ENCODE peak calls at places on chromosomes 4 and X, in seven cellular contexts. F is cardiac muscle cell; J is AG04450; R is prostate gland; E is activated CD8-positive, alpha-beta memory T cell treated with anti-CD3 and anti-CD28 coated beads for 48 hours; Z is amygdala; K is posterior vena cava. M is an unnamed sample.

GRCh38 chr4:89537281-89537680 is 229.7 kb upstream of the GPRIN3 start:
- DNase-seq in Z (no peak), R (no peak), K (no peak), J (no peak), E (no peak), F (no peak), M (no peak)

GRCh38 chr4:39067031-39067430 is 5.0 kb downstream of the KLHL5 start:
- DNase-seq in F (no peak), J (no peak), Z (no peak), R (no peak), E (no peak), K (no peak), M (no peak)

GRCh38 chr4:124710253-124710849 is 2.2 kb downstream of the ANKRD50 start:
- DNase-seq in J (no peak), K (no peak), Z (no peak), E (no peak), R (no peak), F (peak), M (no peak)

GRCh38 chrX:106862972-106863688 is 40.0 kb downstream of the RIPPLY1 start:
- DNase-seq in E (no peak), F (peak), R (no peak), Z (no peak), J (no peak), K (no peak), M (no peak)

GRCh38 chrX:7614616-7615015 is 228.4 kb upstream of the VCX start:
- DNase-seq in Z (no peak), R (no peak), E (no peak), J (no peak), F (peak), K (no peak), M (no peak)

GRCh38 chrX:94058728-94059382 is 384.8 kb downstream of the FAM133A start:
- DNase-seq in F (peak), Z (no peak), E (no peak), J (no peak), R (peak), K (no peak), M (no peak)

GRCh38 chrX:3299626-3300025 is 46.8 kb downstream of the MXRA5 start:
- DNase-seq in R (no peak), Z (no peak), K (no peak), E (no peak), J (no peak), F (no peak), M (no peak)

GRCh38 chr4:102174800-102175199 is 170.5 kb downstream of the SLC39A8 start:
- DNase-seq in Z (no peak), F (no peak), R (no peak), E (no peak), K (no peak), J (peak), M (no peak)

GRCh38 chr4:122819708-122820449 is 6.8 kb upstream of the FGF2 start:
- DNase-seq in E (no peak), F (no peak), R (no peak), J (no peak), Z (no peak), K (no peak), M (no peak)

GRCh38 chr4:40516651-40517050 is 113.0 kb downstream of the RBM47 start:
- DNase-seq in F (no peak), K (no peak), Z (no peak), J (no peak), R (no peak), E (no peak), M (no peak)

GRCh38 chrX:11254417-11255109 is 38.6 kb upstream of the AMELX start:
- DNase-seq in R (no peak), K (no peak), F (peak), Z (no peak), J (no peak), E (no peak), M (no peak)

GRCh38 chrX:154002215-154002719 is 17.4 kb downstream of the IRAK1 start:
- DNase-seq in R (no peak), E (no peak), F (no peak), Z (no peak), J (no peak), K (no peak), M (peak)

GRCh38 chrX:20091499-20091898 is 25.2 kb downstream of the MAP7D2 start:
- DNase-seq in K (no peak), R (no peak), Z (no peak), J (no peak), E (no peak), F (no peak), M (no peak)

GRCh38 chrX:25754399-25754798 is 383.7 kb upstream of the MAGEB18 start:
- DNase-seq in Z (no peak), K (no peak), J (no peak), R (no peak), F (no peak), E (no peak), M (no peak)

GRCh38 chr4:139658983-139659382 is 6.6 kb upstream of the MGST2 start:
- DNase-seq in Z (no peak), J (no peak), E (no peak), R (no peak), F (no peak), K (no peak), M (no peak)

GRCh38 chr4:151939670-151940069 is 178.9 kb upstream of the GATB start:
- DNase-seq in K (no peak), F (no peak), E (no peak), Z (no peak), R (no peak), J (no peak), M (no peak)

GRCh38 chrX:136597954-136598353 is 50.0 kb upstream of the CD40LG start:
- DNase-seq in Z (no peak), F (no peak), J (no peak), R (no peak), K (no peak), E (no peak), M (no peak)

GRCh38 chrX:13194291-13195103 is 125.4 kb downstream of the ATXN3L start:
- DNase-seq in F (no peak), J (no peak), R (no peak), K (no peak), E (no peak), Z (no peak), M (no peak)

GRCh38 chr4:53614616-53615015 is 23.3 kb upstream of the LNX1 start:
- DNase-seq in Z (no peak), K (no peak), R (no peak), E (no peak), F (no peak), J (no peak), M (no peak)

GRCh38 chrX:30612250-30612655 is 34.7 kb upstream of the TASL start:
- DNase-seq in K (no peak), J (no peak), R (no peak), E (no peak), Z (no peak), F (no peak), M (no peak)

GRCh38 chr4:26878729-26879415 is 18.2 kb downstream of the STIM2 start:
- DNase-seq in R (no peak), J (no peak), F (no peak), K (no peak), Z (no peak), E (no peak), M (no peak)

GRCh38 chr4:1167244-1167949 is 5.0 kb downstream of the SPON2 start:
- DNase-seq in E (peak), J (peak), K (peak), Z (no peak), F (peak), R (peak), M (peak)

GRCh38 chr4:77308843-77309242 is 151.8 kb downstream of the CCNG2 start:
- DNase-seq in E (no peak), R (no peak), F (peak), K (no peak), Z (no peak), J (peak), M (no peak)

GRCh38 chr4:53942712-53943111 is 121.7 kb downstream of the CHIC2 start:
- DNase-seq in Z (no peak), R (no peak), E (no peak), J (no peak), F (no peak), K (no peak), M (no peak)

M was measured in KG1.